ENCODE peak calls at places on chromosome 6, in ten cellular contexts. One of them, this sample, is unnamed. For H3K4me1 and H3K9me3, the result is how much of the 10 kb centered on the place peaks cover.

GRCh38 chr6:25476126-25476525 is 175.9 kb upstream of the SCGN start:
- DNase-seq in heart right ventricle: no peak
- DNase-seq in aorta: no peak
- DNase-seq in IMR-90: peak
- DNase-seq in pancreas: no peak
- DNase-seq in left ventricle myocardium inferior: no peak
- DNase-seq in left lung: no peak
- DNase-seq in effector memory CD4-positive, alpha-beta T cell: no peak
- DNase-seq in ascending aorta: no peak
- DNase-seq in body of pancreas: no peak
- DNase-seq in this sample: peak

GRCh38 chr6:40723967-40724366 is 136.8 kb upstream of the LRFN2 start:
- DNase-seq in heart right ventricle: no peak
- DNase-seq in aorta: no peak
- DNase-seq in IMR-90: no peak
- DNase-seq in pancreas: no peak
- DNase-seq in left ventricle myocardium inferior: no peak
- DNase-seq in left lung: no peak
- DNase-seq in effector memory CD4-positive, alpha-beta T cell: no peak
- DNase-seq in ascending aorta: no peak
- DNase-seq in body of pancreas: no peak
- DNase-seq in this sample: peak

GRCh38 chr6:159761135-159761872 is 541 bp upstream of the ACAT2 start:
- DNase-seq in heart right ventricle: peak
- DNase-seq in aorta: peak
- DNase-seq in IMR-90: no peak
- DNase-seq in pancreas: peak
- DNase-seq in left ventricle myocardium inferior: no peak
- DNase-seq in left lung: peak
- DNase-seq in effector memory CD4-positive, alpha-beta T cell: no peak
- DNase-seq in ascending aorta: no peak
- DNase-seq in body of pancreas: peak
- DNase-seq in this sample: peak

GRCh38 chr6:22448311-22448711 is 121.1 kb upstream of the HDGFL1 start:
- DNase-seq in heart right ventricle: no peak
- DNase-seq in aorta: no peak
- DNase-seq in IMR-90: peak
- DNase-seq in pancreas: no peak
- DNase-seq in left ventricle myocardium inferior: no peak
- DNase-seq in left lung: no peak
- DNase-seq in effector memory CD4-positive, alpha-beta T cell: no peak
- DNase-seq in ascending aorta: no peak
- DNase-seq in body of pancreas: no peak
- DNase-seq in this sample: no peak

GRCh38 chr6:132651062-132651461 is 7.9 kb downstream of the TAAR1 start:
- DNase-seq in heart right ventricle: no peak
- DNase-seq in aorta: no peak
- DNase-seq in IMR-90: no peak
- DNase-seq in pancreas: no peak
- DNase-seq in left ventricle myocardium inferior: no peak
- DNase-seq in left lung: no peak
- DNase-seq in effector memory CD4-positive, alpha-beta T cell: no peak
- DNase-seq in ascending aorta: no peak
- DNase-seq in body of pancreas: no peak
- DNase-seq in this sample: no peak

GRCh38 chr6:136318676-136319075 is 29.0 kb upstream of the BCLAF1 start:
- DNase-seq in heart right ventricle: no peak
- DNase-seq in aorta: no peak
- DNase-seq in IMR-90: no peak
- DNase-seq in pancreas: no peak
- DNase-seq in left ventricle myocardium inferior: no peak
- DNase-seq in left lung: no peak
- DNase-seq in effector memory CD4-positive, alpha-beta T cell: no peak
- DNase-seq in ascending aorta: no peak
- DNase-seq in body of pancreas: no peak
- DNase-seq in this sample: peak

GRCh38 chr6:35415065-35415880 is 36.9 kb upstream of the FANCE start:
- DNase-seq in heart right ventricle: peak
- DNase-seq in aorta: peak
- DNase-seq in IMR-90: peak
- DNase-seq in pancreas: peak
- DNase-seq in left ventricle myocardium inferior: peak
- DNase-seq in left lung: peak
- DNase-seq in effector memory CD4-positive, alpha-beta T cell: no peak
- DNase-seq in ascending aorta: no peak
- DNase-seq in body of pancreas: peak
- DNase-seq in this sample: peak

GRCh38 chr6:26576929-26577719 is 19.6 kb upstream of the ABT1 start:
- DNase-seq in heart right ventricle: peak
- DNase-seq in aorta: no peak
- DNase-seq in IMR-90: peak
- DNase-seq in pancreas: no peak
- DNase-seq in left ventricle myocardium inferior: peak
- DNase-seq in left lung: peak
- DNase-seq in effector memory CD4-positive, alpha-beta T cell: peak
- DNase-seq in ascending aorta: no peak
- DNase-seq in body of pancreas: peak
- DNase-seq in this sample: peak

GRCh38 chr6:16041327-16041726 is 87.6 kb upstream of the MYLIP start:
- DNase-seq in heart right ventricle: no peak
- DNase-seq in aorta: no peak
- DNase-seq in IMR-90: no peak
- DNase-seq in pancreas: no peak
- DNase-seq in left ventricle myocardium inferior: no peak
- DNase-seq in left lung: no peak
- DNase-seq in effector memory CD4-positive, alpha-beta T cell: no peak
- DNase-seq in ascending aorta: no peak
- DNase-seq in body of pancreas: no peak
- DNase-seq in this sample: no peak

GRCh38 chr6:36657942-36658544 is 20.5 kb upstream of the CDKN1A start:
- DNase-seq in heart right ventricle: no peak
- DNase-seq in aorta: no peak
- DNase-seq in IMR-90: peak
- DNase-seq in pancreas: no peak
- DNase-seq in left ventricle myocardium inferior: no peak
- DNase-seq in left lung: no peak
- DNase-seq in effector memory CD4-positive, alpha-beta T cell: no peak
- DNase-seq in ascending aorta: no peak
- DNase-seq in body of pancreas: no peak
- DNase-seq in this sample: peak

GRCh38 chr6:148629197-148629909 is 117.5 kb upstream of the UST start:
- DNase-seq in heart right ventricle: no peak
- DNase-seq in aorta: no peak
- DNase-seq in IMR-90: peak
- DNase-seq in pancreas: no peak
- DNase-seq in left ventricle myocardium inferior: no peak
- DNase-seq in left lung: no peak
- DNase-seq in effector memory CD4-positive, alpha-beta T cell: no peak
- DNase-seq in ascending aorta: no peak
- DNase-seq in body of pancreas: no peak
- DNase-seq in this sample: peak

GRCh38 chr6:71406871-71407860 is 118.6 kb downstream of the OGFRL1 start:
- DNase-seq in heart right ventricle: no peak
- DNase-seq in aorta: no peak
- DNase-seq in IMR-90: no peak
- DNase-seq in pancreas: no peak
- DNase-seq in left ventricle myocardium inferior: no peak
- DNase-seq in left lung: no peak
- DNase-seq in effector memory CD4-positive, alpha-beta T cell: no peak
- DNase-seq in ascending aorta: no peak
- DNase-seq in body of pancreas: no peak
- DNase-seq in this sample: peak

DNA sequence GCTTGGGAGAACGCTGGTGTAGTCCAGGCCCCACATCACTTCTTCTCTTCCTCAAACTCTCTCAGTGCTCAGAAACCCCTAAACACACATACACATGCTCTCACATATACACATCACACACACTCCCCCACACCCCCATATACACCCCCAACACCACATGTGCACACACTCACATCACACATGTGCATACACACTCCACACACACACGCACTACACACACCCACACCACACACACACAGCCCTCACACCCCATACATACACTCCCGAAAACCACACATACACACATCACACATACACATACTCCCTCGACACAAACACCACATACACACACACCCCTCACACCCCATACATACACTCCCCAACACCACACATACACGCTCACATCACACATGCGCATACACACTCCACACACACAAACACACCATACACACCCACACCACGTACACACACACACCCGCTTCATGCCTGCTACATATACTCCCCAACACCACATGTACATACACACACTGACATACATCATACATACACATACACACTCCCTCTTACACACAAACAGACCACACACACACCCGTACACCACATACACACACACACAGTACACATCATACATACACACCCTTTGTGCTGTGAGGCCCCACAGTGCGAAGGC is 110.3 kb upstream of the TMEM170B start:
- DNase-seq in heart right ventricle: no peak
- DNase-seq in aorta: no peak
- DNase-seq in IMR-90: no peak
- DNase-seq in pancreas: no peak
- DNase-seq in left ventricle myocardium inferior: no peak
- DNase-seq in left lung: no peak
- DNase-seq in effector memory CD4-positive, alpha-beta T cell: no peak
- DNase-seq in ascending aorta: no peak
- DNase-seq in body of pancreas: no peak
- DNase-seq in this sample: no peak
- H3K4me1 ChIP-seq in heart right ventricle: under half
- H3K4me1 ChIP-seq in aorta: under half
- H3K4me1 ChIP-seq in IMR-90: under half
- H3K4me1 ChIP-seq in pancreas: under half
- H3K4me1 ChIP-seq in left ventricle myocardium inferior: half or more
- H3K4me1 ChIP-seq in left lung: half or more
- H3K4me1 ChIP-seq in effector memory CD4-positive, alpha-beta T cell: under half
- H3K4me1 ChIP-seq in ascending aorta: under half
- H3K4me1 ChIP-seq in body of pancreas: under half
- H3K4me1 ChIP-seq in this sample: half or more

GRCh38 chr6:61203966-61204496 is 1082.0 kb downstream of the KHDRBS2 start:
- DNase-seq in heart right ventricle: no peak
- DNase-seq in aorta: no peak
- DNase-seq in IMR-90: no peak
- DNase-seq in pancreas: no peak
- DNase-seq in left ventricle myocardium inferior: no peak
- DNase-seq in left lung: no peak
- DNase-seq in effector memory CD4-positive, alpha-beta T cell: no peak
- DNase-seq in ascending aorta: no peak
- DNase-seq in body of pancreas: no peak
- DNase-seq in this sample: no peak
- H3K9me3 ChIP-seq in heart right ventricle: under half
- H3K9me3 ChIP-seq in aorta: under half
- H3K9me3 ChIP-seq in IMR-90: under half
- H3K9me3 ChIP-seq in pancreas: under half
- H3K9me3 ChIP-seq in left ventricle myocardium inferior: half or more
- H3K9me3 ChIP-seq in left lung: under half
- H3K9me3 ChIP-seq in effector memory CD4-positive, alpha-beta T cell: under half
- H3K9me3 ChIP-seq in ascending aorta: under half
- H3K9me3 ChIP-seq in body of pancreas: under half
- H3K9me3 ChIP-seq in this sample: under half

GRCh38 chr6:46760925-46761324 is 14.2 kb downstream of the ANKRD66 start:
- DNase-seq in heart right ventricle: no peak
- DNase-seq in aorta: no peak
- DNase-seq in IMR-90: no peak
- DNase-seq in pancreas: no peak
- DNase-seq in left ventricle myocardium inferior: no peak
- DNase-seq in left lung: no peak
- DNase-seq in effector memory CD4-positive, alpha-beta T cell: no peak
- DNase-seq in ascending aorta: no peak
- DNase-seq in body of pancreas: no peak
- DNase-seq in this sample: no peak
- H3K4me1 ChIP-seq in heart right ventricle: under half
- H3K4me1 ChIP-seq in aorta: under half
- H3K4me1 ChIP-seq in IMR-90: under half
- H3K4me1 ChIP-seq in pancreas: under half
- H3K4me1 ChIP-seq in left ventricle myocardium inferior: under half
- H3K4me1 ChIP-seq in left lung: under half
- H3K4me1 ChIP-seq in effector memory CD4-positive, alpha-beta T cell: under half
- H3K4me1 ChIP-seq in ascending aorta: under half
- H3K4me1 ChIP-seq in body of pancreas: under half
- H3K4me1 ChIP-seq in this sample: under half

GRCh38 chr6:168394606-168395005 is 46.4 kb upstream of the SMOC2 start:
- DNase-seq in heart right ventricle: no peak
- DNase-seq in aorta: peak
- DNase-seq in IMR-90: no peak
- DNase-seq in pancreas: no peak
- DNase-seq in left ventricle myocardium inferior: no peak
- DNase-seq in left lung: no peak
- DNase-seq in effector memory CD4-positive, alpha-beta T cell: no peak
- DNase-seq in ascending aorta: no peak
- DNase-seq in body of pancreas: no peak
- DNase-seq in this sample: no peak

GRCh38 chr6:168397011-168397410 is 44.0 kb upstream of the SMOC2 start:
- DNase-seq in heart right ventricle: no peak
- DNase-seq in aorta: no peak
- DNase-seq in IMR-90: no peak
- DNase-seq in pancreas: no peak
- DNase-seq in left ventricle myocardium inferior: no peak
- DNase-seq in left lung: no peak
- DNase-seq in effector memory CD4-positive, alpha-beta T cell: no peak
- DNase-seq in ascending aorta: no peak
- DNase-seq in body of pancreas: no peak
- DNase-seq in this sample: no peak

GRCh38 chr6:168395983-168396382 is 45.0 kb upstream of the SMOC2 start:
- DNase-seq in heart right ventricle: no peak
- DNase-seq in aorta: peak
- DNase-seq in IMR-90: no peak
- DNase-seq in pancreas: no peak
- DNase-seq in left ventricle myocardium inferior: no peak
- DNase-seq in left lung: no peak
- DNase-seq in effector memory CD4-positive, alpha-beta T cell: no peak
- DNase-seq in ascending aorta: no peak
- DNase-seq in body of pancreas: no peak
- DNase-seq in this sample: no peak

GRCh38 chr6:168390746-168391400 is 50.1 kb upstream of the SMOC2 start:
- DNase-seq in heart right ventricle: no peak
- DNase-seq in aorta: no peak
- DNase-seq in IMR-90: no peak
- DNase-seq in pancreas: no peak
- DNase-seq in left ventricle myocardium inferior: no peak
- DNase-seq in left lung: no peak
- DNase-seq in effector memory CD4-positive, alpha-beta T cell: no peak
- DNase-seq in ascending aorta: no peak
- DNase-seq in body of pancreas: no peak
- DNase-seq in this sample: no peak

DNA sequence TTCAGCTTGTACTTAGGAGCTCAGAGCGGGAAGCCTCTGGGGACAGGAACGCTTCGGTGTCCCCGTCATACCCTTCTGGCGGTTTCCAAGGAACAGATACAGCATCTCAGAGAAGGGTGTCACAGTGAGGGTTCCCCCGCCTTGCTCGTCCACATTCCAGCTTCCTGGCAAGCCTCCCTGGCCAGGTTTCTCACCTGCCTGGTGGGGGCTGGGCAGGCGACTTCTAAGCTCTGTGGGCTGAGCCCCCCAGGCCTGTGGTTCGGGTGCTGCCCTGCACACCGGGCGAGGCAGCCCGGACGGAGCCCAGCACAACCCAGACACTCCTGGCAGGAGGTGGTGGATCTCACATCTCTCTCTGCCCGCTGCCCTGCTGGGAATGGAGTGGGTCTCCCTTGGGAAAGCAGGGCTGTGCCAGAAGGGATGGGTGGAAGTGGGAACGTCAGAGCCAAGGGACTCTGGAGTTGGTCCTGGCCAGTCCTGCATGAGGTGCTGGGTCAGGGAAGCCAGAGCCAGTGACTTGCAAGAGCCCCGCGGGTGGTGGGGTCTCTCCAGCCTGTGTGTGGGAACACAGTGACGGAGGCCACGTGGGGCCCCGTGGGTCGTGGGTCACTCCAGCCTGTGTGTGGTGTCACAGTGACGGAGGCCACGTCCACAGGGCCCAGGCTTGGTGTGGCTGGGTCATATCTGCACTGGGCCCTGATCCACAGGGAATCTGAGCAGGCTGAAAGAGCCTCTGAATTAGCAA is 47.7 kb upstream of the SMOC2 start:
- DNase-seq in heart right ventricle: no peak
- DNase-seq in aorta: peak
- DNase-seq in IMR-90: no peak
- DNase-seq in pancreas: no peak
- DNase-seq in left ventricle myocardium inferior: no peak
- DNase-seq in left lung: no peak
- DNase-seq in effector memory CD4-positive, alpha-beta T cell: no peak
- DNase-seq in ascending aorta: no peak
- DNase-seq in body of pancreas: no peak
- DNase-seq in this sample: no peak
- H3K9me3 ChIP-seq in heart right ventricle: under half
- H3K9me3 ChIP-seq in aorta: under half
- H3K9me3 ChIP-seq in IMR-90: half or more
- H3K9me3 ChIP-seq in pancreas: under half
- H3K9me3 ChIP-seq in left ventricle myocardium inferior: under half
- H3K9me3 ChIP-seq in left lung: under half
- H3K9me3 ChIP-seq in effector memory CD4-positive, alpha-beta T cell: under half
- H3K9me3 ChIP-seq in ascending aorta: under half
- H3K9me3 ChIP-seq in body of pancreas: under half
- H3K9me3 ChIP-seq in this sample: under half

This sample was measured in GM23248.